ENCODE peak calls at places on chromosome 4, in six cellular contexts. One of them, this sample, is unnamed.

GRCh38 chr4:93066746-93067145 is 761.8 kb upstream of the ATOH1 start:
- DNase-seq in NCI-H774: no peak
- DNase-seq in AG08395: no peak
- DNase-seq in uterus: no peak
- DNase-seq in transverse colon: no peak
- DNase-seq in mucosa of gallbladder: no peak
- DNase-seq in this sample: no peak

GRCh38 chr4:144666539-144667175 is 20.7 kb downstream of the HHIP start:
- DNase-seq in NCI-H774: no peak
- DNase-seq in AG08395: no peak
- DNase-seq in uterus: no peak
- DNase-seq in transverse colon: no peak
- DNase-seq in mucosa of gallbladder: no peak
- DNase-seq in this sample: no peak

GRCh38 chr4:103306870-103307345 is 108.8 kb upstream of the CENPE start:
- DNase-seq in NCI-H774: peak; percentile 2
- DNase-seq in AG08395: no peak
- DNase-seq in uterus: no peak
- DNase-seq in transverse colon: peak; percentile 19
- DNase-seq in mucosa of gallbladder: peak; percentile 54
- DNase-seq in this sample: peak; percentile 82

GRCh38 chr4:59540311-59540710 is 1659.8 kb upstream of the ADGRL3 start:
- DNase-seq in NCI-H774: no peak
- DNase-seq in AG08395: no peak
- DNase-seq in uterus: no peak
- DNase-seq in transverse colon: no peak
- DNase-seq in mucosa of gallbladder: no peak
- DNase-seq in this sample: no peak

GRCh38 chr4:152189451-152190179 is 346.3 kb downstream of the FBXW7 start:
- DNase-seq in NCI-H774: peak; percentile 50
- DNase-seq in AG08395: no peak
- DNase-seq in uterus: no peak
- DNase-seq in transverse colon: no peak
- DNase-seq in mucosa of gallbladder: no peak
- DNase-seq in this sample: no peak

GRCh38 chr4:11424000-11424399 is 4.7 kb downstream of the HS3ST1 start:
- DNase-seq in NCI-H774: no peak
- DNase-seq in AG08395: no peak
- DNase-seq in uterus: no peak
- DNase-seq in transverse colon: no peak
- DNase-seq in mucosa of gallbladder: no peak
- DNase-seq in this sample: peak; percentile 67

GRCh38 chr4:158171456-158171790 is 1.4 kb downstream of the GASK1B start:
- DNase-seq in NCI-H774: no peak
- DNase-seq in AG08395: no peak
- DNase-seq in uterus: no peak
- DNase-seq in transverse colon: no peak
- DNase-seq in mucosa of gallbladder: no peak
- DNase-seq in this sample: no peak

GRCh38 chr4:1241936-1242505 is 6.9 kb downstream of the CTBP1 start:
- DNase-seq in NCI-H774: no peak
- DNase-seq in AG08395: no peak
- DNase-seq in uterus: no peak
- DNase-seq in transverse colon: peak; percentile 6
- DNase-seq in mucosa of gallbladder: no peak
- DNase-seq in this sample: peak; percentile 4

GRCh38 chr4:72326692-72327632 is 242.1 kb downstream of the ADAMTS3 start:
- DNase-seq in NCI-H774: peak; percentile 9
- DNase-seq in AG08395: peak; percentile 35
- DNase-seq in uterus: no peak
- DNase-seq in transverse colon: no peak
- DNase-seq in mucosa of gallbladder: no peak
- DNase-seq in this sample: peak; percentile 55

GRCh38 chr4:169063441-169063840 is 53.4 kb upstream of the CBR4 start:
- DNase-seq in NCI-H774: no peak
- DNase-seq in AG08395: no peak
- DNase-seq in uterus: no peak
- DNase-seq in transverse colon: no peak
- DNase-seq in mucosa of gallbladder: no peak
- DNase-seq in this sample: no peak

GRCh38 chr4:162506253-162506652 is 342.5 kb upstream of the FSTL5 start:
- DNase-seq in NCI-H774: no peak
- DNase-seq in AG08395: no peak
- DNase-seq in uterus: no peak
- DNase-seq in transverse colon: no peak
- DNase-seq in mucosa of gallbladder: no peak
- DNase-seq in this sample: peak; percentile 19

GRCh38 chr4:113147498-113148231 is 98.2 kb downstream of the ANK2 start:
- DNase-seq in NCI-H774: no peak
- DNase-seq in AG08395: no peak
- DNase-seq in uterus: no peak
- DNase-seq in transverse colon: no peak
- DNase-seq in mucosa of gallbladder: no peak
- DNase-seq in this sample: peak; percentile 18

GRCh38 chr4:167868163-167868562 is 224.2 kb upstream of the ANXA10 start:
- DNase-seq in NCI-H774: no peak
- DNase-seq in AG08395: no peak
- DNase-seq in uterus: no peak
- DNase-seq in transverse colon: no peak
- DNase-seq in mucosa of gallbladder: no peak
- DNase-seq in this sample: no peak

GRCh38 chr4:186144596-186145569 is 40.4 kb downstream of the FAM149A start:
- DNase-seq in NCI-H774: no peak
- DNase-seq in AG08395: peak; percentile 64
- DNase-seq in uterus: peak; percentile 56
- DNase-seq in transverse colon: peak; percentile 55
- DNase-seq in mucosa of gallbladder: peak; percentile 55
- DNase-seq in this sample: peak; percentile 80

GRCh38 chr4:114223580-114223979 is 244.1 kb upstream of the ARSJ start:
- DNase-seq in NCI-H774: no peak
- DNase-seq in AG08395: no peak
- DNase-seq in uterus: no peak
- DNase-seq in transverse colon: no peak
- DNase-seq in mucosa of gallbladder: no peak
- DNase-seq in this sample: no peak

GRCh38 chr4:184643726-184644125 is 5.5 kb downstream of the CASP3 start:
- DNase-seq in NCI-H774: no peak
- DNase-seq in AG08395: no peak
- DNase-seq in uterus: no peak
- DNase-seq in transverse colon: no peak
- DNase-seq in mucosa of gallbladder: no peak
- DNase-seq in this sample: no peak

GRCh38 chr4:108116423-108117168 is 52.1 kb downstream of the LEF1 start:
- DNase-seq in NCI-H774: no peak
- DNase-seq in AG08395: no peak
- DNase-seq in uterus: no peak
- DNase-seq in transverse colon: no peak
- DNase-seq in mucosa of gallbladder: no peak
- DNase-seq in this sample: no peak

GRCh38 chr4:16226816-16227461 is 668 bp upstream of the TAPT1 start:
- DNase-seq in NCI-H774: no peak
- DNase-seq in AG08395: peak; percentile 22
- DNase-seq in uterus: peak; percentile 54
- DNase-seq in transverse colon: peak; percentile 69
- DNase-seq in mucosa of gallbladder: peak; percentile 33
- DNase-seq in this sample: peak; percentile 69

GRCh38 chr4:186002853-186003252 is 66.1 kb upstream of the TLR3 start:
- DNase-seq in NCI-H774: no peak
- DNase-seq in AG08395: no peak
- DNase-seq in uterus: no peak
- DNase-seq in transverse colon: no peak
- DNase-seq in mucosa of gallbladder: no peak
- DNase-seq in this sample: no peak

GRCh38 chr4:153153339-153153851 is 50.8 kb upstream of the TRIM2 start:
- DNase-seq in NCI-H774: peak; percentile 32
- DNase-seq in AG08395: peak; percentile 40
- DNase-seq in uterus: no peak
- DNase-seq in transverse colon: peak; percentile 72
- DNase-seq in mucosa of gallbladder: peak; percentile 40
- DNase-seq in this sample: peak; percentile 80

GRCh38 chr4:86935833-86936721 is 1.3 kb downstream of the AFF1 start:
- DNase-seq in NCI-H774: peak; percentile 20
- DNase-seq in AG08395: peak; percentile 65
- DNase-seq in uterus: peak; percentile 87
- DNase-seq in transverse colon: peak; percentile 87
- DNase-seq in mucosa of gallbladder: peak; percentile 68
- DNase-seq in this sample: peak; percentile 75

GRCh38 chr4:54783402-54784110 is 125.8 kb downstream of the KIT start:
- DNase-seq in NCI-H774: peak; percentile 36
- DNase-seq in AG08395: no peak
- DNase-seq in uterus: no peak
- DNase-seq in transverse colon: no peak
- DNase-seq in mucosa of gallbladder: no peak
- DNase-seq in this sample: no peak

GRCh38 chr4:3168029-3168428 is 80.9 kb upstream of the MSANTD1 start:
- DNase-seq in NCI-H774: no peak
- DNase-seq in AG08395: peak; percentile 65
- DNase-seq in uterus: no peak
- DNase-seq in transverse colon: no peak
- DNase-seq in mucosa of gallbladder: no peak
- DNase-seq in this sample: no peak

GRCh38 chr4:188971125-188971524 is 831.9 kb downstream of the TRIML1 start:
- DNase-seq in NCI-H774: no peak
- DNase-seq in AG08395: peak; percentile 17
- DNase-seq in uterus: no peak
- DNase-seq in transverse colon: no peak
- DNase-seq in mucosa of gallbladder: no peak
- DNase-seq in this sample: no peak

GRCh38 chr4:101950258-101950979 is 159.9 kb downstream of the BANK1 start:
- DNase-seq in NCI-H774: no peak
- DNase-seq in AG08395: no peak
- DNase-seq in uterus: no peak
- DNase-seq in transverse colon: no peak
- DNase-seq in mucosa of gallbladder: no peak
- DNase-seq in this sample: no peak

GRCh38 chr4:144709793-144710525 is 64.0 kb downstream of the HHIP start:
- DNase-seq in NCI-H774: no peak
- DNase-seq in AG08395: peak; percentile 28
- DNase-seq in uterus: no peak
- DNase-seq in transverse colon: peak; percentile 23
- DNase-seq in mucosa of gallbladder: peak; percentile 73
- DNase-seq in this sample: peak; percentile 12

GRCh38 chr4:179989975-179990374 is 2253.2 kb upstream of the TENM3 start:
- DNase-seq in NCI-H774: no peak
- DNase-seq in AG08395: no peak
- DNase-seq in uterus: no peak
- DNase-seq in transverse colon: no peak
- DNase-seq in mucosa of gallbladder: no peak
- DNase-seq in this sample: no peak

GRCh38 chr4:5962416-5962815 is 55.8 kb downstream of the C4orf50 start:
- DNase-seq in NCI-H774: no peak
- DNase-seq in AG08395: no peak
- DNase-seq in uterus: no peak
- DNase-seq in transverse colon: no peak
- DNase-seq in mucosa of gallbladder: no peak
- DNase-seq in this sample: no peak